ENCODE peak calls at places on chromosomes 2 and 18, in four cellular contexts. V is H1, Y is right atrium auricular region, Z is lung. N is an unnamed sample.

GRCh38 chr18:59814872-59815271 is 84.9 kb upstream of the PMAIP1 start:
- DNase-seq in Y (no peak), Z (no peak), V (no peak), N (no peak)

GRCh38 chr2:223054193-223054781 is 2.3 kb downstream of the KCNE4 start:
- DNase-seq in V (no peak), Y (peak), Z (peak), N (no peak)

GRCh38 chr2:113133696-113134558 is 6.5 kb downstream of the IL1RN start:
- DNase-seq in Y (peak), Z (no peak), V (no peak), N (no peak)

GRCh38 chr2:44751754-44752479 is 189.6 kb upstream of the SIX3 start:
- DNase-seq in V (no peak), Z (no peak), Y (no peak), N (no peak)

GRCh38 chr2:8564475-8564874 is 117.4 kb upstream of the ID2 start:
- DNase-seq in V (no peak), Z (no peak), Y (no peak), N (no peak)

GRCh38 chr2:171410101-171410500 is 23.7 kb downstream of the METTL8 start:
- DNase-seq in V (no peak), Y (no peak), Z (no peak), N (no peak)

GRCh38 chr18:79064228-79064627 is 5.0 kb upstream of the ATP9B start:
- DNase-seq in V (no peak), Y (no peak), Z (no peak), N (no peak)

GRCh38 chr2:226023383-226023782 is 623.9 kb downstream of the NYAP2 start:
- DNase-seq in Z (no peak), V (peak), Y (no peak), N (no peak)

GRCh38 chr2:38765149-38765548 is 12.9 kb upstream of the GEMIN6 start:
- DNase-seq in Z (no peak), Y (no peak), V (no peak), N (no peak)

GRCh38 chr18:3114456-3114855 is 101.5 kb upstream of the LPIN2 start:
- DNase-seq in Y (no peak), V (no peak), Z (no peak), N (no peak)

GRCh38 chr2:8636041-8636491 is 45.8 kb upstream of the ID2 start:
- DNase-seq in Y (no peak), V (no peak), Z (no peak), N (no peak)

GRCh38 chr2:231181848-231182247 is 16.6 kb upstream of the ARMC9 start:
- DNase-seq in V (no peak), Z (no peak), Y (peak), N (no peak)

GRCh38 chr18:23236876-23237468 is 101.7 kb downstream of the CABLES1 start:
- DNase-seq in Z (no peak), V (no peak), Y (no peak), N (no peak)

GRCh38 chr18:49628993-49629795 is 67.3 kb downstream of the LIPG start:
- DNase-seq in Z (peak), Y (no peak), V (no peak), N (no peak)

GRCh38 chr18:60978338-60978737 is 354.9 kb upstream of the CDH20 start:
- DNase-seq in Y (no peak), V (no peak), Z (no peak), N (no peak)

GRCh38 chr2:43051316-43051715 is 175.1 kb downstream of the ZFP36L2 start:
- DNase-seq in Y (no peak), V (no peak), Z (no peak), N (no peak)

GRCh38 chr2:173021939-173022371 is 53.7 kb upstream of the MAP3K20 start:
- DNase-seq in Y (no peak), Z (no peak), V (no peak), N (no peak)

GRCh38 chr2:12278217-12278755 is 438.4 kb upstream of the TRIB2 start:
- DNase-seq in V (no peak), Y (no peak), Z (no peak), N (no peak)

GRCh38 chr2:232350804-232351685 is 27.5 kb upstream of the ALPP start:
- DNase-seq in V (no peak), Y (no peak), Z (no peak), N (no peak)

GRCh38 chr2:23291274-23291673 is 93.7 kb upstream of the KLHL29 start:
- DNase-seq in V (no peak), Z (no peak), Y (no peak), N (no peak)

GRCh38 chr2:172986040-172986439 is 89.6 kb upstream of the MAP3K20 start:
- DNase-seq in Y (no peak), V (no peak), Z (no peak), N (no peak)

GRCh38 chr18:7941533-7941932 is 374.4 kb downstream of the PTPRM start:
- DNase-seq in Y (no peak), Z (peak), V (no peak), N (no peak)

GRCh38 chr2:133324150-133324561 is 244.1 kb downstream of the NCKAP5 start:
- DNase-seq in Z (no peak), Y (no peak), V (no peak), N (no peak)

GRCh38 chr2:215748446-215748845 is 264.9 kb downstream of the MREG start:
- DNase-seq in Y (peak), V (no peak), Z (no peak), N (no peak)

GRCh38 chr18:67776929-67777328 is 260.4 kb upstream of the DSEL start:
- DNase-seq in Y (no peak), V (no peak), Z (no peak), N (no peak)

GRCh38 chr18:69400253-69400975 is at the start of gene DOK6:
- DNase-seq in V (no peak), Z (no peak), Y (peak), N (peak)

GRCh38 chr2:181642071-181642470 is 14.8 kb downstream of the CERKL start:
- DNase-seq in V (no peak), Y (no peak), Z (no peak), N (no peak)

GRCh38 chr18:7987284-7987976 is 420.3 kb downstream of the PTPRM start:
- DNase-seq in Y (no peak), V (no peak), Z (no peak), N (no peak)

GRCh38 chr2:174325932-174326879 is 8.5 kb upstream of the SP9 start:
- DNase-seq in Y (no peak), V (no peak), Z (no peak), N (no peak)

GRCh38 chr2:8678731-8679566 is 2.9 kb upstream of the ID2 start:
- DNase-seq in V (peak), Y (peak), Z (peak), N (no peak)

GRCh38 chr2:158714420-158714819 is 80.7 kb upstream of the DAPL1 start:
- DNase-seq in V (no peak), Z (peak), Y (peak), N (no peak)

GRCh38 chr2:55115795-55116597 is 65.7 kb upstream of the RTN4 start:
- DNase-seq in Z (no peak), V (no peak), Y (no peak), N (no peak)

DNA sequence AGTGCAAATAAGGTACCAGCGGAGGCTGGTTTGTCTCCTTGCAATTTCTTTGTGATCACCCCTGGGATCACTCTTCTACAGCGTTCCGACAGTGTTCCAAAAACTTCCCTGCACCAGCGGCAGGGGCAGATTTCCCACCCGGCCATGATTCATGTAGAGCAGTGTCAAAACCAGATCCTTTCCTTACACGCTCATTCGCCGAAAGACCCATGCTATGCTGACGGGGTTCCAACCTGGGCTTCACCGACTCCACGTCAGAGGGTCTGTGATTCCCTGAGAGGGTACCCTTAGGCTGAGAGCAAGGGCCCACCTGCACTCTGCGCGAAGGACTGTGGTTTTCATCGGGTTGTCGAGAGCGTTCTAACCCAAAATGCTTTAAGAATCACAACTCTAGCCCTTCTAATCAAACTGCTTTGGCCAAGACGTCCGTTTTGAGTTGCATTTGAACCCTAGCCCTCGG is 379 bp upstream of the TTC27 start:
- DNase-seq in Z (peak), Y (peak), V (peak), N (no peak)
- TF ChIP-seq CTCF in Z (no peak), Y (no peak), V (no peak), N (no peak)

GRCh38 chr2:105972226-105972625 is 221.9 kb downstream of the UXS1 start:
- DNase-seq in Z (no peak), V (no peak), Y (no peak), N (no peak)

GRCh38 chr2:105977807-105978206 is 216.3 kb downstream of the UXS1 start:
- DNase-seq in V (no peak), Y (no peak), Z (no peak), N (no peak)

GRCh38 chr2:105974800-105975199 is 219.3 kb downstream of the UXS1 start:
- DNase-seq in V (no peak), Z (no peak), Y (no peak), N (no peak)

GRCh38 chr2:105977212-105977611 is 216.9 kb downstream of the UXS1 start:
- DNase-seq in Z (no peak), Y (no peak), V (no peak), N (no peak)
- TF ChIP-seq CTCF in Z (no peak), Y (no peak), V (no peak), N (no peak)

GRCh38 chr18:31686572-31686971 is 2.2 kb upstream of the B4GALT6 start:
- DNase-seq in Z (no peak), Y (no peak), V (no peak), N (no peak)

GRCh38 chr18:31688601-31689000 is 4.2 kb upstream of the B4GALT6 start:
- DNase-seq in Z (no peak), Y (no peak), V (no peak), N (no peak)

GRCh38 chr18:31685097-31686082 is 1.0 kb upstream of the B4GALT6 start:
- DNase-seq in Y (no peak), Z (peak), V (peak), N (peak)

GRCh38 chr18:31687016-31687415 is 2.6 kb upstream of the B4GALT6 start:
- DNase-seq in Y (no peak), Z (no peak), V (no peak), N (no peak)

GRCh38 chr18:31687529-31687928 is 3.1 kb upstream of the B4GALT6 start:
- DNase-seq in Y (no peak), V (no peak), Z (no peak), N (no peak)
- TF ChIP-seq CTCF in Y (no peak), V (no peak), Z (no peak), N (no peak)

GRCh38 chr2:145546091-145546490 is 1026.2 kb upstream of the ZEB2 start:
- DNase-seq in V (no peak), Y (no peak), Z (no peak), N (no peak)
- TF ChIP-seq CTCF in V (no peak), Y (no peak), Z (no peak), N (no peak)

DNA sequence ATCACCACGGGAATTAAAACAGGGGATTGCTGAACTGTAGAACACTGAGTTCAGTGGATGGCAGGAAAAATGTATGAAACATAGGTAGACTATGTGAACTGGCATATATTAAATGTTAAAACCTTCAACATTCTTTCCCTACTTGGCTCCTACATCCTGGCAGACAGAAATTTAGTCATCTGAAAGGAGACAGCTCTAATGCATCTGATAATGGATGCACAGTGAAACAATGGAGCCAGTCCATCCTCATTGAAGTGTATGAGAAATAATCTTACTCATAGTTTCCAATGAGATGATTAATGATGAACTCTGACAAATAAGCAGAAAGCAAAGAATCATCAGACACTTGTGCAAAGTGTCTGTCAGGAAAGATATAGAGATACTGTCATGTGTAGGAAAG is 1629.7 kb upstream of the TMEFF2 start:
- DNase-seq in V (no peak), Y (no peak), Z (no peak), N (no peak)
- TF ChIP-seq CTCF in V (no peak), Y (no peak), Z (no peak), N (no peak)

GRCh38 chr2:101087638-101088037 is 63.5 kb downstream of the TBC1D8 start:
- DNase-seq in V (no peak), Z (no peak), Y (no peak), N (no peak)

GRCh38 chr2:101089419-101089818 is 61.8 kb downstream of the TBC1D8 start:
- DNase-seq in Z (no peak), Y (no peak), V (no peak), N (no peak)

GRCh38 chr2:101089942-101090799 is 61.0 kb downstream of the TBC1D8 start:
- DNase-seq in Y (no peak), Z (no peak), V (no peak), N (no peak)
- TF ChIP-seq CTCF in Y (no peak), Z (no peak), V (no peak), N (no peak)

GRCh38 chr2:153971250-153971649 is 99.5 kb downstream of the GALNT13 start:
- DNase-seq in V (no peak), Y (no peak), Z (no peak), N (no peak)

GRCh38 chr2:153967248-153967973 is 95.7 kb downstream of the GALNT13 start:
- DNase-seq in V (no peak), Z (no peak), Y (no peak), N (no peak)

GRCh38 chr2:153972412-153972811 is 100.7 kb downstream of the GALNT13 start:
- DNase-seq in Y (no peak), V (no peak), Z (no peak), N (no peak)

DNA sequence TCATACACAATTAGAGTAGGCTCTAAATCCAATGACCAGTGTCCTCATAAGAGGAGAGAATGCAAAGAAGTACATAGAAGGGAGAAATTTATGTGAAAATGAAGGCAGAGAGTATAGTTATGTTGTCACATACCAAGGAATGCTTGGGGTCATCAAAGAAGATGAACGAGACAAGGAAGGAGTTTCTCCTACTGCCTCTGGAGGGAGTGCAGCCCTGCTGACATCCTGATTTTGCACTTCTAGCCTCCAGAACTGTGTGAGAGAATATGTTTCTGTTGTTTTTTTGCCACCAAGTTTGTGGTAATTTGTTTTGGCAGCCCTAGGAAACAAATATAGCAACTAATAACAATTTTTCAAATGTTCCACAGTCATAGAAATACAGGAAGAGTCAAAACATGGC is 100.2 kb downstream of the GALNT13 start:
- DNase-seq in Z (no peak), V (no peak), Y (no peak), N (no peak)
- TF ChIP-seq CTCF in Z (no peak), V (peak), Y (no peak), N (no peak)